ENCODE peak calls at places on chromosomes 6 and 20, in seven cellular contexts. D is GM12865, V is mesothelial cell of epicardium, S is MCF 10A, K is astrocyte, N is activated B cell treated with CpG ODN at 0.5 μM for 24 hours, B is fibroblast of lung. A is an unnamed sample.

GRCh38 chr6:56916849-56917551 is 37.9 kb upstream of the BEND6 start:
- DNase-seq in D (peak), V (no peak), S (no peak), K (peak), N (no peak), B (no peak), A (no peak)

GRCh38 chr6:144493035-144493910 is 208.1 kb downstream of the UTRN start:
- DNase-seq in D (no peak), V (no peak), S (peak), K (peak), N (no peak), B (peak), A (no peak)

GRCh38 chr6:108653864-108654402 is 93.2 kb downstream of the FOXO3 start:
- DNase-seq in D (no peak), V (no peak), S (peak), K (peak), N (no peak), B (peak), A (no peak)

GRCh38 chr20:35947489-35947888 is 6.8 kb downstream of the SCAND1 start:
- DNase-seq in D (peak), V (no peak), S (peak), K (no peak), N (no peak), B (peak), A (no peak)

GRCh38 chr6:14987490-14987889 is 258.4 kb upstream of the JARID2 start:
- DNase-seq in D (no peak), V (no peak), S (no peak), K (no peak), N (no peak), B (no peak), A (no peak)

GRCh38 chr20:63976980-63977391 is 2.5 kb downstream of the SAMD10 start:
- DNase-seq in D (no peak), V (no peak), S (no peak), K (no peak), N (no peak), B (no peak), A (no peak)

GRCh38 chr20:11995750-11996567 is 78.3 kb downstream of the BTBD3 start:
- DNase-seq in D (no peak), V (no peak), S (no peak), K (peak), N (no peak), B (no peak), A (no peak)

GRCh38 chr6:5085638-5086293 is 625 bp downstream of the PPP1R3G start:
- DNase-seq in D (peak), V (peak), S (no peak), K (peak), N (no peak), B (peak), A (no peak)

GRCh38 chr6:112202639-112203341 is 51.6 kb downstream of the LAMA4 start:
- DNase-seq in D (peak), V (no peak), S (no peak), K (peak), N (no peak), B (peak), A (no peak)

GRCh38 chr6:38220069-38220723 is 400.7 kb downstream of the ZFAND3 start:
- DNase-seq in D (no peak), V (no peak), S (no peak), K (no peak), N (no peak), B (no peak), A (no peak)

GRCh38 chr20:63756648-63756991 is 17.0 kb downstream of the SLC2A4RG start:
- DNase-seq in D (no peak), V (no peak), S (no peak), K (no peak), N (no peak), B (no peak), A (no peak)

GRCh38 chr6:157557541-157557940 is 176.6 kb downstream of the ZDHHC14 start:
- DNase-seq in D (peak), V (no peak), S (no peak), K (no peak), N (no peak), B (no peak), A (no peak)

GRCh38 chr6:81073323-81073722 is 679.2 kb downstream of the TENT5A start:
- DNase-seq in D (no peak), V (no peak), S (no peak), K (no peak), N (no peak), B (no peak), A (no peak)

GRCh38 chr20:62825288-62825993 is 8.6 kb downstream of the COL9A3 start:
- DNase-seq in D (no peak), V (no peak), S (no peak), K (no peak), N (no peak), B (no peak), A (no peak)

GRCh38 chr6:82017316-82017715 is 230.2 kb downstream of the IBTK start:
- DNase-seq in D (no peak), V (no peak), S (peak), K (peak), N (no peak), B (peak), A (no peak)

GRCh38 chr6:14417377-14417776 is 299.8 kb downstream of the CD83 start:
- DNase-seq in D (no peak), V (no peak), S (peak), K (no peak), N (no peak), B (no peak), A (no peak)

GRCh38 chr20:38602185-38602581 is 574 bp downstream of the ARHGAP40 start:
- DNase-seq in D (no peak), V (no peak), S (no peak), K (no peak), N (no peak), B (no peak), A (no peak)

GRCh38 chr6:166502453-166502852 is 84.0 kb downstream of the RAMACL start:
- DNase-seq in D (no peak), V (no peak), S (no peak), K (no peak), N (no peak), B (no peak), A (no peak)

GRCh38 chr6:146901940-146902816 is 302.0 kb upstream of the STXBP5 start:
- DNase-seq in D (no peak), V (no peak), S (peak), K (no peak), N (no peak), B (peak), A (no peak)

GRCh38 chr6:156396068-156396771 is 381.0 kb upstream of the ARID1B start:
- DNase-seq in D (peak), V (no peak), S (no peak), K (no peak), N (no peak), B (no peak), A (no peak)

GRCh38 chr20:38452880-38453624 is 17.9 kb upstream of the SNHG17 start:
- DNase-seq in D (no peak), V (no peak), S (no peak), K (peak), N (no peak), B (peak), A (no peak)

GRCh38 chr6:78749326-78749725 is 118.0 kb upstream of the IRAK1BP1 start:
- DNase-seq in D (no peak), V (no peak), S (peak), K (peak), N (no peak), B (no peak), A (no peak)

GRCh38 chr6:101396552-101397173 is 3.2 kb downstream of the GRIK2 start:
- DNase-seq in D (peak), V (no peak), S (peak), K (peak), N (no peak), B (peak), A (peak)

GRCh38 chr20:58549231-58549630 is 34.0 kb upstream of the APCDD1L start:
- DNase-seq in D (no peak), V (no peak), S (no peak), K (no peak), N (no peak), B (no peak), A (no peak)

GRCh38 chr6:156954781-156955180 is 177.6 kb downstream of the ARID1B start:
- DNase-seq in D (no peak), V (no peak), S (no peak), K (no peak), N (no peak), B (no peak), A (no peak)

GRCh38 chr20:9079038-9079731 is 10.3 kb downstream of the PLCB4 start:
- DNase-seq in D (no peak), V (no peak), S (no peak), K (no peak), N (no peak), B (no peak), A (no peak)

GRCh38 chr6:1591926-1592325 is 17.8 kb upstream of the FOXC1 start:
- DNase-seq in D (no peak), V (no peak), S (no peak), K (no peak), N (no peak), B (no peak), A (no peak)

GRCh38 chr6:159311618-159312017 is 142.4 kb downstream of the FNDC1 start:
- DNase-seq in D (peak), V (no peak), S (peak), K (no peak), N (no peak), B (no peak), A (no peak)

GRCh38 chr6:116015983-116016382 is 44.7 kb downstream of the FRK start:
- DNase-seq in D (no peak), V (no peak), S (no peak), K (no peak), N (no peak), B (no peak), A (no peak)

GRCh38 chr6:27157461-27158315 is 89.8 kb upstream of the PRSS16 start:
- DNase-seq in D (peak), V (no peak), S (peak), K (peak), N (peak), B (peak), A (no peak)
- TF ChIP-seq CTCF in D (peak), V (no peak), S (peak), K (peak), N (no peak), B (peak), A (no peak)

GRCh38 chr20:61300741-61301140 is 48.7 kb downstream of the CDH4 start:
- DNase-seq in D (no peak), V (no peak), S (no peak), K (no peak), N (no peak), B (no peak), A (no peak)

GRCh38 chr20:61299088-61299487 is 47.0 kb downstream of the CDH4 start:
- DNase-seq in D (no peak), V (no peak), S (no peak), K (no peak), N (no peak), B (no peak), A (no peak)

GRCh38 chr20:61297981-61298380 is 45.9 kb downstream of the CDH4 start:
- DNase-seq in D (no peak), V (no peak), S (peak), K (peak), N (no peak), B (peak), A (no peak)

GRCh38 chr20:61300293-61300692 is 48.2 kb downstream of the CDH4 start:
- DNase-seq in D (no peak), V (no peak), S (no peak), K (no peak), N (no peak), B (no peak), A (no peak)

GRCh38 chr20:61299613-61300012 is 47.6 kb downstream of the CDH4 start:
- DNase-seq in D (no peak), V (no peak), S (no peak), K (no peak), N (no peak), B (no peak), A (no peak)
- TF ChIP-seq CTCF in D (no peak), V (no peak), S (no peak), K (no peak), N (no peak), B (no peak), A (no peak)

GRCh38 chr6:25596928-25597818 is 54.8 kb upstream of the SCGN start:
- DNase-seq in D (no peak), V (no peak), S (no peak), K (no peak), N (no peak), B (no peak), A (no peak)
- TF ChIP-seq CTCF in D (no peak), V (no peak), S (no peak), K (no peak), N (no peak), B (no peak), A (no peak)

DNA sequence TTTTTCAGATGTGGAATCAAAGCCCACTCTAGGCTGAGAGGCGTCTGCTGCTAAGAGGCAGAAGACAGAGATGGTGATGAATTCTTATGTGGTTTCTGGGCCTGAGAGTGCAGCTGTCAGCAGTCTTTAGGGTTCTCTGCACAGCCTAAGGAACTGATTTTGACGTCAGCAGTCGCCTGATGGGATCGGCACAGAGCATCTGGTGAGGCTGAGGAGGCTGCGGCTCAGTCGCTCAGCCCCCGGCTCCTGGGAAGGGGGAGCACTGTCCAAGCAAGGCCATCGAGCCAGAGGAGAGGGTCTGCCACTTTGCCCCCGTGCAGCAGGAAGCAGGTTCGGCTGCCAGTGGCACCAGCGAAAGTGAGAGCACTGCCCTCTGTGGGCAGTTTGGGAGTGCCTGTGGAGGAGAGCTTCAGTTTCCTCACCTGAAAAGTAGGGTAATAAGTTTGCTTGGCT is 92.5 kb downstream of the TCP11 start:
- DNase-seq in D (no peak), V (no peak), S (no peak), K (peak), N (no peak), B (peak), A (no peak)
- TF ChIP-seq CTCF in D (peak), V (no peak), S (no peak), K (peak), N (no peak), B (peak), A (no peak)

GRCh38 chr20:6829510-6830116 is 62.1 kb downstream of the BMP2 start:
- DNase-seq in D (peak), V (no peak), S (peak), K (no peak), N (no peak), B (peak), A (no peak)
- TF ChIP-seq CTCF in D (no peak), V (no peak), S (peak), K (peak), N (no peak), B (peak), A (no peak)

GRCh38 chr20:21046413-21047070 is 59.6 kb downstream of the LINC00237 start:
- DNase-seq in D (no peak), V (no peak), S (no peak), K (no peak), N (no peak), B (no peak), A (no peak)

GRCh38 chr20:21052241-21052640 is 53.9 kb downstream of the LINC00237 start:
- DNase-seq in D (no peak), V (no peak), S (no peak), K (no peak), N (no peak), B (no peak), A (no peak)

GRCh38 chr20:21050710-21051109 is 55.4 kb downstream of the LINC00237 start:
- DNase-seq in D (no peak), V (no peak), S (no peak), K (no peak), N (no peak), B (no peak), A (no peak)

GRCh38 chr20:21047981-21048380 is 58.2 kb downstream of the LINC00237 start:
- DNase-seq in D (no peak), V (no peak), S (peak), K (no peak), N (no peak), B (no peak), A (no peak)

DNA sequence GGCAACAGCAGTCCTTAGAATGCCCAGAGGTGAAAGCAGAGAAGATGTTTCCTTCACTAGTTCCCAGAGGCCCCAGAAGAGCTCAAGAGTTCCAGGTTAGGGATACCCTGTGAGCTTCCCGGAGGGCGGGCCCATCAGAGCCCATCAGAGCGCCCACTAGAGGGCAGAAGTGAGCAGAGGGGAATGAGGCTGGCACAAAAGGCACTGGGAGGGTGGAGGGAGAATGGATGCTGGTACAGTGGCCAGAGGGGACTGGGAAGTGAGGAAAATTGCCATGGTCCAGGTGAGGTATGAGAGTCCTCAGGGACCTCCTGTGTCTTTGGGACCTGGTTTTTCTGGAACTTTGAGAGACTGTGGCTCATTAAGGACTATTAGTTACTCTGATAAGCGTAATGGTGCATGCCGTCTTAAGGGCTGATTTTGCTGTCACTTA is 57.3 kb downstream of the LINC00237 start:
- DNase-seq in D (peak), V (no peak), S (peak), K (no peak), N (peak), B (no peak), A (no peak)
- TF ChIP-seq CTCF in D (peak), V (no peak), S (peak), K (peak), N (peak), B (peak), A (no peak)

GRCh38 chr6:40443842-40444241 is 143.3 kb downstream of the LRFN2 start:
- DNase-seq in D (no peak), V (no peak), S (no peak), K (no peak), N (no peak), B (no peak), A (no peak)
- TF ChIP-seq CTCF in D (no peak), V (no peak), S (no peak), K (no peak), N (no peak), B (no peak), A (no peak)